ENCODE peak calls at places on chromosomes 5 and 9, in four cellular contexts. M is A549, J is HepG2, Q is H1. H is an unnamed sample.

GRCh38 chr9:110918316-110919054 is 119.8 kb downstream of the LPAR1 start:
- DNase-seq in M (peak), J (no peak), Q (no peak), H (no peak)

GRCh38 chr9:13758876-13759275 is 479.4 kb upstream of the MPDZ start:
- DNase-seq in M (no peak), J (no peak), Q (no peak), H (no peak)

GRCh38 chr9:122225323-122226141 is 3.2 kb downstream of the LHX6 start:
- DNase-seq in M (no peak), J (no peak), Q (no peak), H (no peak)

GRCh38 chr5:179553875-179554274 is 3.5 kb downstream of the RUFY1 start:
- DNase-seq in M (peak), J (peak), Q (no peak), H (peak)

GRCh38 chr9:101119206-101119819 is 90.8 kb downstream of the PLPPR1 start:
- DNase-seq in M (peak), J (peak), Q (no peak), H (peak)

GRCh38 chr9:2424564-2425153 is 196.9 kb upstream of the VLDLR start:
- DNase-seq in M (no peak), J (no peak), Q (no peak), H (no peak)

GRCh38 chr5:142561029-142561428 is 124.9 kb downstream of the FGF1 start:
- DNase-seq in M (no peak), J (no peak), Q (no peak), H (no peak)

GRCh38 chr5:155839251-155840037 is 487.5 kb upstream of the SGCD start:
- DNase-seq in M (peak), J (no peak), Q (no peak), H (no peak)

GRCh38 chr5:84406111-84406510 is 21.4 kb upstream of the EDIL3 start:
- DNase-seq in M (no peak), J (no peak), Q (no peak), H (no peak)

GRCh38 chr9:116233160-116233530 is 79.6 kb downstream of the PAPPA start:
- DNase-seq in M (peak), J (no peak), Q (no peak), H (no peak)

GRCh38 chr5:127706691-127707090 is 3.5 kb downstream of the CCDC192 start:
- DNase-seq in M (no peak), J (no peak), Q (no peak), H (no peak)

GRCh38 chr5:111461261-111461671 is 51.1 kb downstream of the STARD4 start:
- DNase-seq in M (peak), J (no peak), Q (peak), H (no peak)

GRCh38 chr5:17839848-17840247 is 205.6 kb downstream of the TAF11L14 start:
- DNase-seq in M (no peak), J (no peak), Q (no peak), H (no peak)

GRCh38 chr5:94711785-94712184 is 93.3 kb downstream of the SLF1 start:
- DNase-seq in M (no peak), J (no peak), Q (no peak), H (no peak)

GRCh38 chr9:125600194-125600593 is 106.8 kb downstream of the MAPKAP1 start:
- DNase-seq in M (no peak), J (peak), Q (no peak), H (no peak)
- TF ChIP-seq MAFK in M (peak), J (peak), Q (no peak), H (no peak)

DNA sequence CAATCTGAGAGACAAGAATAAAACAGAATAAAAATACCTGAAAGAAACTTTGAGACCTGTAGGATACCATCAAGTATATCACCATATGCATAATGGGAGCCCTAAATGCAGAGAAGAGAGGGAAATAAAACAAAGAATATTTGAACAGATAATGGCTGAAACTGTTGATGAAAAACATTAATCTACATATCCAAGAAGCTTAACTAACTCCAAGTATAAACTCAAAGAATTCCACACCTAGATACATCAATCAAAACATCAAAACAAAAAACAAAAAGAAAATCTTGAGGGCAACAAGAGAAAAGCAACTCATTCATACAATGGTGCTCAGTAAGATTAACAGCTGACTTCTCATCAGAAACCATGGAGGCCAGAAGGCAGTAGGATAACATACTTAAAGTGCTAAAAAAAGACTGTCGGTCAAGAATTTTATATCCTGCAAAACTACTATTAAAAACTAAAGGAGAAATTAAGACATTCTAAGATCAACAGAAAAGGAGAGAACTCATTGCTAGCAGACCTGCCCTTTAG is 101.6 kb downstream of the FOXD1 start:
- DNase-seq in M (no peak), J (no peak), Q (no peak), H (no peak)
- TF ChIP-seq MAX in M (no peak), J (no peak), Q (no peak), H (no peak)

DNA sequence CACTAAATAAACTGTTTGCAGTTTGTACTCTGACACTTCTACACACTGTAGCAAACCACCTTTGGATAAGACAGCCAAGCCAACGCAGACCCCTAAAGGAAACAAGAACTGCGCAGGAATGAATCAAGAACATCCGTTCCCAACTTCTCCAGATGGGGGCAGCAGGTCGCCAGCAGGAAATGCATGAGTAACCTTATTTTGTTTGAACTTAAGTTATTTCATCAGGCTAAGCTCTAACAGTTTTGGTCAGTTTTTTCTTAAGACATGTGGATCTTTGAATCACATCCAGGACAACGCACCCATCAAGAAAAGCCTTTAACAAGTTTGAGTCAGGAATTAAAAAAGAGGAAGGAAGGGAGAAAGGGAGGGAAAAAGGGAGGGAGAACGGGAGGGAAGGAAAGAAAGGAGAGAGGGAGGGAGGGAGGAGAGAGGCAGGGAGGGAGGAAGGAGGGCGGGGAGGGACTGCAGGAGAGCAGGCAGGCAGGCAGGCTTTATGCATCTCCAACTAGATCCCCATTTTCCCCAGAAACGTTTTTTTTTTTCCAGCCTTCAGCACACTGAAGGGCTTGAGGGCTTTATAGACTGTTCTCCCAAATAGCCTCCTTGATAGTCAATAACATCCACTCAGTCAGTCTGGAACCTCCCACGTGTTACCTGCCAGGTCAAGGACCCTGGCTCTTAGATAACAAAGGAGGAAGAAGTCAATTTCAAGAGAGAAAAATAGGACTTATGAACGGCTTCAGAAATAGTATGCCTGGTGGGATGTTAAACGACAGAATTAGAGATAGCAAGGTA is 22.2 kb downstream of the BHMT start:
- DNase-seq in M (peak), J (peak), Q (peak), H (peak)
- TF ChIP-seq MAFK in M (no peak), J (no peak), Q (no peak), H (peak)

DNA sequence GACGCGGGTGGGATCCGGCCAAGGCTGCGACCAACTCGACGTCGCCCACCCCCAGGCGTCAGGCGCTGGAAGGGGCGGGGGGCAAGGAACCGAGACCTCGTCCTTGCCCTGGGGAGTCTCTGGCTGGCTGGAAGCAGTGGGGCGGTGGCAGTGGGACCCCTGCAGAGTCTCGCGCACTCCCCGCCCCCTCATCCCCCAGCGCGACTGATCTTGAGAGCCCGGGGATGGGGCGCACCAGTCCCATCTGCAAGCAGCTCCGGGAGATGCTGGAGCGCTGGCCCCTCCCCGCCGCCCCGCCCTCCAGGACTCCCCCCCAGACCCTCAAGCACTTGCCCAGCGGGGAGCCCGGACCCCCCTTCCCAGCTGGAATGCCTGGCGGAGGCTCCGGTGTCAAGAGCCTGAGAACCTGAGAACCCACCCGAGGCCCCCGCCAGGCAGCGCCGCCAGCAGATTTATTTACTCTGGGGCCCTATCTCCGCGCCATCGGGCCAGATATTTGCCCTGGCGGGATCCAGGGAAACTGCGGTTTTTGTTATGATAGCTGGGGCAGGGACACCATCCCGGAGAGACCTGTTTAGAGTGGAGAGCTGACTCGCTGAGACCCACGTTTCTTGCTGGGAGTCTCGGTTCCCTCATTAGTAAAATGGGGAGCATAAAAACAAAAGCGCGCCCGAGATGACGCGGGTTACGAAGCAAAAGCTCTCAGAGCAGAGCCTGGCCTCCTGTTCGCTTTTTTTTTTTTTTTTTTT is 1.2 kb downstream of the PRRT1B start:
- DNase-seq in M (no peak), J (peak), Q (no peak), H (peak)
- TF ChIP-seq MAX in M (no peak), J (no peak), Q (no peak), H (no peak)

DNA sequence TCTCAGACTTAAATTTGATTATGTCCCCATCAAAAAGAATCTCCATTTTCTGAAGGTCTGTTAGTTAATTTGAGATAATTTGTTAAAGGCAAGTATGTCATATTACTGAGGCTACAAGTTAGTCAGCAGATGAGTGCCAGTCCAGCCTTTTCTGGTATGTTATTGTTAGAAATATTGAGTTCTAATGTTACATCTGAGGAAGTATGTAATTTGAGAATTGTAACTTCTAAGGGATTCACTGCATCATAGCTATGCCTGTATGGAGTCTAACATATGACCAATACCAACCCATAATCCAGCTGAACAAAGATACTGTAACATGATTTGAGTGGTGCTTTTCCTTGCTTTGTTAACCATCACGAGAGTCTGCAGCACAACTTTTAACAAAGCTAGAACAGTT is 13.9 kb downstream of the SLC23A1 start:
- DNase-seq in M (no peak), J (no peak), Q (no peak), H (no peak)
- TF ChIP-seq MAFK in M (no peak), J (no peak), Q (no peak), H (no peak)

DNA sequence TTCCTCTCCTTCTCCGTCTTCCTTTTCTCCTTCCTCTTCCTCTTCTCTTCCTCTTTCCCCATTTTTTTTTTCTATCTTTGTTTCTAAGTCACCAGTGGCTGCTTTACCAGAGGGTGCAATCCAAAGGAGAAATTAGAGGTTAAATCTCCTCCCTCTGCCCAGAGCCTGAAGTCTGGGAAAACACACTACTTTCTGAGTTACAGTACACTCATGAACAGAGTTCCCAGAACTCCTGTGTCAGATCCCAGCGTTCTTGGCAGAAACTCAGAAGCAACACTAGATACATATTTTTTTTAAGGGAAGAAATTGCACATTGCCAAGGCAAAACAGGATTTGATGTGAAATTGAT is 189.0 kb downstream of the SNCAIP start:
- DNase-seq in M (no peak), J (no peak), Q (no peak), H (no peak)
- TF ChIP-seq MAX in M (no peak), J (no peak), Q (no peak), H (no peak)

GRCh38 chr5:139543423-139543991 is 17.6 kb upstream of the UBE2D2 start:
- DNase-seq in M (no peak), J (no peak), Q (no peak), H (peak)
- TF ChIP-seq MAFK in M (no peak), J (no peak), Q (no peak), H (no peak)

GRCh38 chr5:82222597-82223574 is 55.3 kb downstream of the RPS23 start:
- DNase-seq in M (no peak), J (no peak), Q (no peak), H (no peak)
- TF ChIP-seq MAX in M (no peak), J (no peak), Q (no peak), H (no peak)

DNA sequence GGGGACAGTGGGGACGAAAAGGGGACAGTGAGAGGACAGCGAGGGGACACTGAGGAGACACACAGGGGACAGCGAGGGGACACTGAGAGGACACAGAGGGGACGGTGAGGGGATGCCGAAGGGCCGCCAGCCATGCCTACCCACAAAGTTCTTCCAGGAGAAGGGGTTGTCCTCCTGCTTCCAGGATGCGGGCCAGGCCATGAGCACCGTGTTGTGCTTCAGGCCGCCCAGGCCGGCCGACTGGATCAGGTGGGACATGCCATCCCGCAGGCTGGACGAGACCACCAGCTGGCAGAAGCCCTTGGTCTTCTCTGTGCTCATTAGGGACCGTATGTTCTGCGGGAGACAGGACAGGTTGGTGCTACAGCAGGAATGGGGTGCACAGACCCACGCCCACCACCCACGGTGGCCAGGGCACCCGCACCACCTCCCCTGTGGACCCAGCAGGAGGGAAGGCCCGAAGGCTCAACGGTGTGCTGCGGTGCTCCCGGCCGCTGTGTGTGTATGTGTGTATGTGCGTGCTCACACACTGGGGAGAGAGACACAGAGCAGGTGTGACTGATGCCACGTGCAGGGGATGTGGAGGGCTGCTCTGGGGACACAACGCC is 46.6 kb downstream of the SLC12A7 start:
- DNase-seq in M (no peak), J (no peak), Q (no peak), H (no peak)
- TF ChIP-seq MAFK in M (no peak), J (no peak), Q (no peak), H (no peak)